ENCODE peak calls at places on chromosomes 4 and X, in five cellular contexts. B is OCI-LY7, A is astrocyte of the cerebellum, C is AG04449, H is GM10248. O is an unnamed sample.

GRCh38 chr4:182144621-182145359 is 98.4 kb upstream of the TENM3 start:
- DNase-seq in A (no peak), C (no peak), B (no peak), H (no peak), O (no peak)

GRCh38 chr4:168496834-168497233 is at the start of gene PALLD:
- DNase-seq in C (no peak), A (peak), H (no peak), B (no peak), O (no peak)

GRCh38 chrX:149950681-149951080 is 12.4 kb upstream of the EOLA2 start:
- DNase-seq in A (peak), B (peak), H (peak), C (no peak), O (peak)

GRCh38 chr4:185796176-185796575 is 15.8 kb downstream of the SORBS2 start:
- DNase-seq in C (no peak), A (no peak), B (no peak), H (no peak), O (no peak)

GRCh38 chrX:79146552-79147390 is 2.3 kb downstream of the GPR174 start:
- DNase-seq in H (no peak), C (no peak), B (peak), A (no peak), O (no peak)

GRCh38 chr4:7803992-7804758 is 135.5 kb downstream of the AFAP1 start:
- DNase-seq in C (no peak), H (peak), B (peak), A (peak), O (no peak)

GRCh38 chr4:126939401-126939800 is 693.4 kb upstream of the INTU start:
- DNase-seq in H (no peak), B (no peak), A (no peak), C (peak), O (no peak)

GRCh38 chr4:174394915-174395314 is 111.2 kb downstream of the CEP44 start:
- DNase-seq in A (peak), B (no peak), C (no peak), H (no peak), O (peak)

GRCh38 chr4:121769341-121769740 is 4.4 kb upstream of the SMIM43 start:
- DNase-seq in A (no peak), B (no peak), H (no peak), C (no peak), O (no peak)

GRCh38 chr4:183908284-183908683 is 3.2 kb downstream of the STOX2 start:
- DNase-seq in C (no peak), A (no peak), B (no peak), H (no peak), O (no peak)

GRCh38 chr4:29058519-29058918 is 1661.7 kb upstream of the PCDH7 start:
- DNase-seq in A (no peak), B (no peak), C (no peak), H (no peak), O (no peak)

GRCh38 chr4:2074588-2074987 is 15.5 kb downstream of the NAT8L start:
- DNase-seq in A (no peak), B (no peak), C (no peak), H (no peak), O (no peak)

GRCh38 chr4:70722199-70722791 is 531 bp downstream of the RUFY3 start:
- DNase-seq in C (no peak), H (no peak), A (no peak), B (no peak), O (no peak)

GRCh38 chr4:86099348-86099747 is 260.5 kb downstream of the MAPK10 start:
- DNase-seq in H (no peak), C (no peak), A (no peak), B (no peak), O (no peak)

GRCh38 chr4:60655356-60655755 is 544.8 kb upstream of the ADGRL3 start:
- DNase-seq in A (no peak), B (no peak), C (no peak), H (no peak), O (no peak)

GRCh38 chr4:189090174-189090814 is 850.4 kb upstream of the FRG1 start:
- DNase-seq in H (no peak), C (no peak), A (no peak), B (no peak), O (no peak)

GRCh38 chr4:152325831-152326230 is 210.1 kb downstream of the FBXW7 start:
- DNase-seq in A (no peak), B (no peak), H (no peak), C (no peak), O (no peak)

GRCh38 chrX:52422884-52423283 is 54.1 kb downstream of the XAGE2 start:
- DNase-seq in A (peak), C (peak), B (no peak), H (no peak), O (no peak)

GRCh38 chr4:82044141-82044993 is 329.4 kb downstream of the HNRNPD start:
- DNase-seq in B (no peak), A (no peak), H (no peak), C (no peak), O (no peak)

GRCh38 chrX:132463411-132463810 is 25.4 kb downstream of the MBNL3 start:
- DNase-seq in B (no peak), C (no peak), A (no peak), H (no peak), O (no peak)

GRCh38 chr4:24810016-24810415 is 14.6 kb downstream of the SOD3 start:
- DNase-seq in A (no peak), B (no peak), C (peak), H (no peak), O (no peak)

GRCh38 chr4:183832776-183833450 is 72.2 kb upstream of the STOX2 start:
- DNase-seq in A (no peak), C (no peak), B (no peak), H (no peak), O (no peak)

GRCh38 chrX:50704987-50705386 is 109.0 kb downstream of the SHROOM4 start:
- DNase-seq in B (no peak), C (no peak), A (no peak), H (no peak), O (no peak)

GRCh38 chrX:124274438-124275166 is 57.9 kb upstream of the TEX13D start:
- DNase-seq in H (no peak), A (no peak), B (no peak), C (no peak), O (no peak)

GRCh38 chrX:3244955-3245354 is 101.5 kb downstream of the MXRA5 start:
- DNase-seq in C (no peak), B (no peak), H (no peak), A (no peak), O (no peak)

GRCh38 chr4:130632731-130633604 is 1537.0 kb downstream of the C4orf33 start:
- DNase-seq in H (no peak), A (peak), B (no peak), C (no peak), O (no peak)
- TF ChIP-seq CTCF in H (no peak), A (no peak), B (no peak), C (no peak), O (no peak)

DNA sequence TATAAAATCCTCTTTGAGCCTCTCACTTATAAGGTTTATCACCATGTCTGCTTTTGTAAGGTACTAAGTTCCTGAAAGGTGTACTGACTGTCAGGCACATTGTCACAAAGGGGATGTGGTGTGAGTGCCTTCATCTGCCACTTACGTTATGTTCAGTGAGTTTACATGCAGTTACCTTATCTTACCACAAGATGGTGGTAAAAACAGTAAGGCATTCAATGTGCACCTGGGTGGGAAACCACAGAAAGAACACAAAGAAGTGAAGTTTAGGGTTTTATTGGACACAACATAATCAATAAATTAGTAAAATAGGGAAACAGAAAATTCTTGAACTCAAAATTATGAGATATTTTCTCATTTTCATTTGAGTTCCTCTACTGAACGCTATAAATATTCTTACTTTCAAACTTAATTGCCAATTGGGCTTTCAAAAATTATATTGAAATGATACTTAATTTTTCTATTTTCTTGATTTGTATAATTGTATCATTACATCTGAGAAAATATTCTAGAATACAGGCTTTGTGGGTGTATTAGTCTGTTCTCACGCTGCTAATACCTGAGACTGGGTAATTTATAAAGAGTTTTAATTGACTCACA is 650.8 kb downstream of the PCDH7 start:
- DNase-seq in C (no peak), H (peak), A (peak), B (peak), O (peak)
- TF ChIP-seq CTCF in C (peak), H (peak), A (peak), B (peak), O (peak)

DNA sequence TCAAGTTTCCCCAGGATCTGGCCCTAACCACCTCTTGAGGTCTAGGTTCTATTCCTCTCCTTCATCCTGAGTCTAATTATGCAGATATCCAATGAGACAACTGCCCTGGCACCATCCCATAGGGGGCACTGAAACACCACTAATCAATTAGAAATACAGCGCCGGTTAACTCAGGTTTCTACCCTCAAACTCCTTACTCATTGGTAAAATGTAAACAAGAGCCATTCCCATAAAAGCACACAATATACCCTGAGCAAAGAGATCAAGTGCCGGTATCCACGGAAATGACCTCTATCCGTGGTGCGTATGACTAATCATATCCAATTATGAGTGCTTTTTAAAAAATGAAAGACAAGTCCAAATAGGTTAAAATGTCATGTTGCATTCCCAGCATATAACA is 141.3 kb downstream of the MAML3 start:
- DNase-seq in C (no peak), B (peak), H (no peak), A (peak), O (peak)
- TF ChIP-seq CTCF in C (peak), B (peak), H (peak), A (peak), O (peak)

GRCh38 chr4:16884673-16885460 is 13.6 kb downstream of the LDB2 start:
- DNase-seq in B (no peak), H (no peak), A (no peak), C (no peak), O (no peak)
- TF ChIP-seq CTCF in B (no peak), H (no peak), A (no peak), C (no peak), O (no peak)

GRCh38 chrX:38882894-38883620 is 81.8 kb downstream of the MID1IP1 start:
- DNase-seq in B (peak), C (no peak), A (peak), H (no peak), O (peak)
- TF ChIP-seq CTCF in B (no peak), C (no peak), A (no peak), H (no peak), O (no peak)

GRCh38 chr4:155039162-155039561 is 169.3 kb upstream of the NPY2R start:
- DNase-seq in A (no peak), H (no peak), B (no peak), C (no peak), O (no peak)
- TF ChIP-seq CTCF in A (no peak), H (no peak), B (no peak), C (no peak), O (no peak)

GRCh38 chr4:21512351-21512750 is 436.2 kb downstream of the KCNIP4 start:
- DNase-seq in B (peak), A (peak), H (no peak), C (no peak), O (peak)

DNA sequence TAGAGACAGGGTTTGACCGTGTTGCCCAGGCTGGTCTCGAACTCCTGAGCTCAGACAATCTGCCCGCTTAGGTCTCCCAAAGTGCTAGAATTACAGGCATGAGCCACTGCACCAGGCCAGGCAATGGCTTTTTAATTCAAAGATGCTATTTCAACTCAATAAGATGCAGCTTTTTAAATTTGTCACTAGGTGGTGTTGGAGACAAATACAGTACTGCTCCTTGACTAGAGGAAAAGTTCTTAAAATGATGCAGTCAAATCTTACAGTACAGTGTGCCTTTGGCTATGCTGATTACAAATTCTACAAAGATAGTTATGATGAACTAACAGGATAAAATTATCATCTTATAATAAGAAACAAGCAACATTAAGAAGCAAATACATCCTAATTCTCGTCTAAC is 441.1 kb downstream of the KCNIP4 start:
- DNase-seq in A (no peak), B (peak), H (no peak), C (no peak), O (no peak)
- TF ChIP-seq CTCF in A (peak), B (peak), H (no peak), C (no peak), O (no peak)

O was measured in AG09319.